ENCODE peak calls at places on chromosomes 7 and 10, in five cellular contexts. K is H9, L is AG04450, O is DND-41, R is retinal pigment epithelial cell. Y is an unnamed sample.

GRCh38 chr10:44574596-44575480 is 189.9 kb upstream of the CXCL12 start:
- DNase-seq in K (no peak), L (no peak), O (no peak), R (no peak), Y (no peak)

GRCh38 chr10:74384615-74385213 is 233.7 kb downstream of the ADK start:
- DNase-seq in K (no peak), L (no peak), O (no peak), R (no peak), Y (no peak)

GRCh38 chr7:33494473-33494872 is 365.1 kb downstream of the BBS9 start:
- DNase-seq in K (no peak), L (no peak), O (no peak), R (no peak), Y (no peak)

GRCh38 chr10:126500866-126501265 is 112.6 kb upstream of the ADAM12 start:
- DNase-seq in K (no peak), L (peak), O (no peak), R (peak), Y (no peak)

GRCh38 chr7:75575488-75576112 is 83.5 kb downstream of the SPDYE5 start:
- DNase-seq in K (no peak), L (no peak), O (no peak), R (no peak), Y (no peak)

GRCh38 chr10:76415559-76415958 is 984.1 kb downstream of the LRMDA start:
- DNase-seq in K (no peak), L (no peak), O (no peak), R (no peak), Y (no peak)

GRCh38 chr7:120554960-120555571 is 282.1 kb downstream of the KCND2 start:
- DNase-seq in K (peak), L (peak), O (peak), R (peak), Y (peak)

GRCh38 chr10:97593423-97593822 is 3.9 kb downstream of the C10orf62 start:
- DNase-seq in K (no peak), L (no peak), O (no peak), R (no peak), Y (no peak)

GRCh38 chr10:60208676-60209269 is 180.9 kb downstream of the ANK3 start:
- DNase-seq in K (no peak), L (peak), O (no peak), R (no peak), Y (no peak)

GRCh38 chr7:47525066-47525623 is 56.8 kb downstream of the TNS3 start:
- DNase-seq in K (no peak), L (no peak), O (no peak), R (no peak), Y (no peak)

GRCh38 chr10:102627446-102628293 is 16.6 kb upstream of the TRIM8 start:
- DNase-seq in K (peak), L (no peak), O (no peak), R (no peak), Y (no peak)

GRCh38 chr10:2899246-2899645 is 168.1 kb upstream of the PFKP start:
- DNase-seq in K (no peak), L (no peak), O (peak), R (no peak), Y (no peak)

GRCh38 chr10:101778781-101779543 is 3.0 kb upstream of the FGF8 start:
- DNase-seq in K (peak), L (no peak), O (no peak), R (no peak), Y (no peak)

GRCh38 chr7:49111706-49112105 is 187.4 kb downstream of the CDC14C start:
- DNase-seq in K (no peak), L (no peak), O (no peak), R (no peak), Y (no peak)

GRCh38 chr7:22762866-22763265 is 35.9 kb downstream of the IL6 start:
- DNase-seq in K (no peak), L (no peak), O (no peak), R (no peak), Y (no peak)

GRCh38 chr10:111837985-111838384 is 345.6 kb downstream of the GPAM start:
- DNase-seq in K (no peak), L (no peak), O (no peak), R (no peak), Y (no peak)

GRCh38 chr10:72356115-72356514 is 1.4 kb upstream of the DNAJB12 start:
- DNase-seq in K (no peak), L (no peak), O (no peak), R (no peak), Y (no peak)

GRCh38 chr7:92478095-92478494 is 349 bp upstream of the ERVW-1 start:
- DNase-seq in K (no peak), L (no peak), O (no peak), R (no peak), Y (no peak)

GRCh38 chr7:31663072-31663471 is 23.9 kb upstream of the PPP1R17 start:
- DNase-seq in K (peak), L (no peak), O (no peak), R (no peak), Y (no peak)

GRCh38 chr7:84792232-84792882 is 394.5 kb downstream of the SEMA3D start:
- DNase-seq in K (no peak), L (no peak), O (no peak), R (no peak), Y (no peak)

GRCh38 chr7:98470131-98470985 is 69.5 kb upstream of the BAIAP2L1 start:
- DNase-seq in K (peak), L (no peak), O (no peak), R (no peak), Y (peak)

GRCh38 chr10:79242620-79243152 is 104.6 kb upstream of the PPIF start:
- DNase-seq in K (peak), L (peak), O (no peak), R (no peak), Y (peak)

GRCh38 chr7:30487371-30487770 is 8.8 kb upstream of the NOD1 start:
- DNase-seq in K (no peak), L (no peak), O (no peak), R (no peak), Y (no peak)

GRCh38 chr7:42914726-42915045 is 2.8 kb upstream of the C7orf25 start:
- DNase-seq in K (no peak), L (no peak), O (no peak), R (no peak), Y (no peak)

GRCh38 chr7:5139998-5140397 is 50.0 kb upstream of the WIPI2 start:
- DNase-seq in K (peak), L (no peak), O (peak), R (no peak), Y (no peak)

GRCh38 chr7:45890902-45891461 is 2.7 kb downstream of the IGFBP1 start:
- DNase-seq in K (no peak), L (no peak), O (no peak), R (no peak), Y (no peak)

GRCh38 chr7:45890125-45890901 is 2.0 kb downstream of the IGFBP1 start:
- DNase-seq in K (no peak), L (no peak), O (no peak), R (no peak), Y (no peak)

GRCh38 chr7:45892407-45893035 is 4.2 kb downstream of the IGFBP1 start:
- DNase-seq in K (no peak), L (no peak), O (no peak), R (no peak), Y (no peak)

GRCh38 chr7:45893374-45893995 is 5.2 kb downstream of the IGFBP1 start:
- DNase-seq in K (no peak), L (no peak), O (no peak), R (no peak), Y (no peak)

GRCh38 chr7:45891462-45892402 is 3.4 kb downstream of the IGFBP1 start:
- DNase-seq in K (no peak), L (no peak), O (no peak), R (no peak), Y (no peak)
- TF ChIP-seq CTCF in K (no peak), L (no peak), O (no peak), R (no peak), Y (peak)

GRCh38 chr10:85995791-85996190 is 370.8 kb downstream of the GRID1 start:
- DNase-seq in K (no peak), L (no peak), O (peak), R (no peak), Y (no peak)
- TF ChIP-seq CTCF in K (peak), L (peak), O (peak), R (peak), Y (no peak)

GRCh38 chr10:7626283-7626682 is 40.5 kb downstream of the ITIH5 start:
- DNase-seq in K (no peak), L (no peak), O (no peak), R (peak), Y (no peak)

GRCh38 chr10:7625009-7625408 is 41.8 kb downstream of the ITIH5 start:
- DNase-seq in K (no peak), L (no peak), O (no peak), R (no peak), Y (no peak)

GRCh38 chr10:7625836-7626235 is 40.9 kb downstream of the ITIH5 start:
- DNase-seq in K (no peak), L (no peak), O (no peak), R (no peak), Y (no peak)

DNA sequence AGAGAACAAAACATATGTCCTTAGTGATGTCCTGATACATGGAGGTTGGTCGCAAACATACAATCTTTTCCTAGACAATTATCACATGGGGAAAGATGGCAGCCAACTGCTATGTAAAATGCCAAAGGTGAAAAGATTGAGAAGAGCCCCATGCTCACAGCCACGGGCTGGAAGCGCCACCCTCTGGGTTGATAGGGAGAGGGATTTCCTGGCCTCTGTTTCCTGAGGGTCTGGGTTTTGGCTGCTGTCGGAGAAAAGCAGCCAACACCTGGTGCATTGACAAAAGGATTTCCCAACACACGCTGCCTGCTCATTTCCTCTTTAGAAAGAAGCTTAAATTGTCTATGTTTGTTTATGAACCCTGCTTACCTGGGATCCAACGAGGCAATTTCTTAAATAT is 43.8 kb downstream of the ITIH5 start:
- DNase-seq in K (peak), L (no peak), O (peak), R (no peak), Y (no peak)
- TF ChIP-seq CTCF in K (peak), L (peak), O (peak), R (no peak), Y (no peak)

GRCh38 chr7:79060498-79060897 is 393.0 kb downstream of the MAGI2 start:
- DNase-seq in K (no peak), L (no peak), O (no peak), R (no peak), Y (no peak)

GRCh38 chr7:79064187-79064823 is 389.2 kb downstream of the MAGI2 start:
- DNase-seq in K (no peak), L (no peak), O (no peak), R (no peak), Y (no peak)

GRCh38 chr7:79063019-79063698 is 390.3 kb downstream of the MAGI2 start:
- DNase-seq in K (no peak), L (no peak), O (no peak), R (no peak), Y (no peak)
- TF ChIP-seq CTCF in K (peak), L (no peak), O (no peak), R (peak), Y (no peak)

GRCh38 chr7:16599860-16600259 is 45.7 kb downstream of the ANKMY2 start:
- DNase-seq in K (no peak), L (no peak), O (no peak), R (no peak), Y (no peak)

GRCh38 chr7:16609842-16610450 is 35.6 kb downstream of the ANKMY2 start:
- DNase-seq in K (no peak), L (no peak), O (no peak), R (no peak), Y (no peak)

GRCh38 chr7:16606704-16607103 is 38.9 kb downstream of the ANKMY2 start:
- DNase-seq in K (no peak), L (no peak), O (no peak), R (no peak), Y (no peak)

GRCh38 chr7:16603633-16604032 is 41.9 kb downstream of the ANKMY2 start:
- DNase-seq in K (no peak), L (no peak), O (no peak), R (no peak), Y (no peak)

DNA sequence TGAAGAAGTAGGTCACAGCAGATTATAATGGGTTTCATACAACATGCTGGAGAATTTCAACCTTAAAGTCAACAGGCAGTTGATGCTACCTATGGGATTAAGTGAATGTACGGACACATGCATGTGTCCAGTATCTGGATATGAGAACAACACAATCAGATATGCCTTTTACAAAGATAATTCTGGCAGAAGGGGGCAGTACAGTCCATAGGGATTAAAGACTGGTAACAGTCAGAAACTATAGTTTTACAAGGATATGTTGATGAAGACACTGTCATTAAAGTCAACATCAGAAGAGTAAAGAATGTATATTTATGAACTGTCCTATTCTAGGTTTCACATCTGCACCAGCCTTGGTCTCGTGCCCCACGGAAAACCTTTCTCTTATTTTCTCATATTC is 41.5 kb downstream of the ANKMY2 start:
- DNase-seq in K (no peak), L (no peak), O (no peak), R (no peak), Y (no peak)
- TF ChIP-seq CTCF in K (no peak), L (peak), O (peak), R (peak), Y (no peak)

DNA sequence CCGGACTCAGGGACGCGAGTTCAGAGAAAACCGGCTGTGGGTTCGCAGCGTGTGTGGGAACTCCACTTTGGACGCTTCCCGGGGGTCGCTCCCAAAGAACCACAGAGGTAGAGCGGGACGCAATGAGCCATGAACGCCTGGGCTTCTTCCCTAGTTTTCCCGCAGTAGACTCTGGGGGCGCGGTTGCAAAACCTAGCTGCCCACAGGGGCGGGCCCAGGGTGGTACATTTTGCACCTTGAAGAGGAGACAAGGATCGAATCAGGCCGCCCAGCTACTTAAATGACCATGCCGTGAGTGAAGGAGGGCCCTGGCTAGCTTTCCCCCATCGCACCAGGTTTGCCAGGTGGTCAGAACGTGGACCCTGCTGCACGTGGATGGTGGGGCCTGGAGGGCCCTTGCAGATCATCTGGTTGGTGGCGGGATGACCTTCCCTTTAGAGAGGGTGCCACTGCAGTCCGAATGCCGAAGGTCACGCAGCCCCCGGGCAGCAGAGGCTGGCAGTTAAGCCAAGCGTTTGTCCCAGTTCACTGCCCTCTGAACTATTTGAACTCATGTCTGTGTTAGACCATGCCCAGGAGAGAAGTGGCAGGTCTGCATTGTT is 568 bp upstream of the SHTN1 start:
- DNase-seq in K (peak), L (no peak), O (no peak), R (no peak), Y (peak)
- TF ChIP-seq CTCF in K (peak), L (peak), O (no peak), R (peak), Y (no peak)

GRCh38 chr10:123837771-123838170 is 53.8 kb downstream of the CPXM2 start:
- DNase-seq in K (no peak), L (no peak), O (no peak), R (no peak), Y (no peak)
- TF ChIP-seq CTCF in K (no peak), L (no peak), O (no peak), R (no peak), Y (no peak)

GRCh38 chr7:57308631-57309408 is 141.2 kb upstream of the ZNF716 start:
- DNase-seq in K (no peak), L (no peak), O (peak), R (no peak), Y (no peak)
- TF ChIP-seq CTCF in K (peak), L (no peak), O (peak), R (peak), Y (peak)

GRCh38 chr10:91190876-91191580 is 29.4 kb upstream of the PCGF5 start:
- DNase-seq in K (no peak), L (no peak), O (no peak), R (no peak), Y (no peak)
- TF ChIP-seq CTCF in K (no peak), L (no peak), O (no peak), R (no peak), Y (no peak)

Y was measured in mesothelial cell of epicardium.